ENCODE peak calls at places on chromosomes 1 and 21, in four cellular contexts. S, X, C and B are unnamed samples.
A peak's percentile ranks its signal among the peaks of the same experiment; 100 is the strongest.

GRCh38 chr1:243725075-243725474 is 125.0 kb downstream of the AKT3 start:
- DNase-seq in S (no peak), X (no peak), C (no peak), B (no peak)

GRCh38 chr1:28073867-28074266 is 14.5 kb downstream of the EYA3 start:
- DNase-seq in S (no peak), X (no peak), C (no peak), B (no peak)

GRCh38 chr1:81121324-81121723 is 679.4 kb upstream of the ADGRL2 start:
- DNase-seq in S (no peak), X (no peak), C (no peak), B (no peak)

GRCh38 chr1:206687915-206688442 is 3.3 kb downstream of the MAPKAPK2 start:
- DNase-seq in S (no peak), X (no peak), C (peak; percentile 64), B (peak; percentile 50)

GRCh38 chr1:183676515-183677189 is 23.5 kb upstream of the APOBEC4 start:
- DNase-seq in S (peak; percentile 54), X (no peak), C (no peak), B (no peak)

GRCh38 chr1:19169642-19170041 is 40.4 kb downstream of the UBR4 start:
- DNase-seq in S (no peak), X (peak; percentile 55), C (no peak), B (peak; percentile 44)

GRCh38 chr1:107433068-107433467 is 292.2 kb downstream of the NTNG1 start:
- DNase-seq in S (no peak), X (no peak), C (no peak), B (no peak)

GRCh38 chr1:219555031-219555667 is 57.8 kb downstream of the ZC3H11B start:
- DNase-seq in S (no peak), X (no peak), C (peak; percentile 44), B (no peak)

GRCh38 chr1:77036560-77036959 is 169.3 kb downstream of the ST6GALNAC5 start:
- DNase-seq in S (no peak), X (no peak), C (no peak), B (no peak)

GRCh38 chr21:34700605-34701004 is 31.8 kb downstream of the CLIC6 start:
- DNase-seq in S (no peak), X (no peak), C (no peak), B (no peak)

GRCh38 chr1:18869847-18870246 is 10.4 kb upstream of the TAS1R2 start:
- DNase-seq in S (no peak), X (no peak), C (no peak), B (no peak)

GRCh38 chr1:80248886-80249285 is 1242.4 kb upstream of the ADGRL4 start:
- DNase-seq in S (no peak), X (no peak), C (no peak), B (no peak)

GRCh38 chr1:24939657-24940193 is 9.6 kb upstream of the RUNX3 start:
- DNase-seq in S (no peak), X (no peak), C (no peak), B (no peak)

GRCh38 chr1:65066766-65067490 is 81.1 kb upstream of the AK4 start:
- DNase-seq in S (no peak), X (no peak), C (no peak), B (peak; percentile 88)

GRCh38 chr1:113978863-113979702 is at the start of gene OLFML3:
- DNase-seq in S (peak; percentile 87), X (peak; percentile 31), C (peak; percentile 84), B (peak; percentile 77)

DNA sequence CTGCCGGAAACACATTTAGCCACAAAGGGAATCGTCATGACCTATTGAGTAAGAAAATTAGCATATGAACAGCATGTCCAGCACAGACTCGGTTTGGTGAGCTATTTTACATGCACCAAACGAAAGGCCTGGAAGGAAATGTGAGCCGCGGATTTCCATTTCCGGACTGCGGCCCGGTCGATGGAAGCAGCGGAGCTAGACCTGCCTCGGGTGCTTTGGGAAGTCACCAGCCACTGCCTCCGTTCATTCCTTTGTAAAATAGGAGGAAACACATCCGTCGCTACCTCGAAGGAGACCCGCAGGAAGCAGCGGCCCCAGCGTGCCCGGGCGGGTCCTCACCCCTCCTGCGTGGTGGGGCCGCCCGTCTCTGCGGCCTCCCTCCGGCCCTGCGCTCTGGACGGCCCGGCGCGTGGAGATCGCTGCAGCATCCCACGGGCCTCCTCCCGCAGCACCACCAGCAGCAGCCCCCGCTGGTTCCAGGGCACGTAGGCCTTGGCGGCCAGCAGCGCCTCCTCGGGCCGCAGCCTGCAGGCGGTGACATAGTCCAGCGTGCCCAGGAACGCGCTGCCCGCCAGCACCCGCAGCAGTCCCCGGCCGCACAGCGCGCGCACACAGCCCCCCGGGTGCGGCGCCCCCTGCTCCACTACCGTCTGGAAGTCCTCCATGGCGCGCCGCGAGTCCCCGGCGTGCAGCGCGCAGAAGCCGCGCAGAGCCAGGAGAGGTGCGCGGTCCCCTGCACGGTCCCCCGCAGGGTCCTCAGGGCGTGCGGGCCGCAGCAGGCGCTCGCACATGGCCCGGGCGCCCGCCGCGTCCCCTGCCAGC is 12.1 kb downstream of the TTC34 start:
- DNase-seq in S (no peak), X (no peak), C (no peak), B (no peak)
- TF ChIP-seq CHD2 in S (no peak), X (no peak), C (no peak), B (no peak)

DNA sequence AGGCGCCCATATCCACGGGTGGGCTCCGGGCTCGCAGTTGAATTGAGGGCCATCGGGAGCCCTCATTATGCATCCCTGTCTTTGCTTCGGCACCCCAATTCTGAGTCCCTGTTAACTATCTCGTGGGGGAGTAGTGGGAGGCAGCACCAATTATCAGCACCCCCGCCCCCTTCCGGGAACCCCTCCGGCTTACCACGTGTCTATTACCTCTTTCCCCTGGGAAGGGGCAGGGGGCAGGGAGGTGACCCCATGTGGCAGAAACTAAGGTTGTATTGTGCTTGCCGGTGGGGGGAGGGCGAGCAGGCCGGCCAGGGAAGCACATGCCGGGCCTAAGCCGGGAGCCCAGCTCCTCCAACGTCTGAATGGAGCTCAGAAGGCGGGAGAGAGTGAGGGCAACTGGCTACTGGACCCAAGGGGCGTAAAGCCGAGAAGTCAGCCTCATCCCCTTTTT is 1.0 kb downstream of the LIN28A start:
- DNase-seq in S (no peak), X (no peak), C (no peak), B (no peak)
- TF ChIP-seq EZH2 in S (no peak), X (no peak), C (no peak), B (no peak)

GRCh38 chr1:15243275-15244043 is 3.6 kb upstream of the FHAD1 start:
- DNase-seq in S (no peak), X (no peak), C (no peak), B (no peak)
- TF ChIP-seq GABPA in S (no peak), X (no peak), C (no peak), B (no peak)

DNA sequence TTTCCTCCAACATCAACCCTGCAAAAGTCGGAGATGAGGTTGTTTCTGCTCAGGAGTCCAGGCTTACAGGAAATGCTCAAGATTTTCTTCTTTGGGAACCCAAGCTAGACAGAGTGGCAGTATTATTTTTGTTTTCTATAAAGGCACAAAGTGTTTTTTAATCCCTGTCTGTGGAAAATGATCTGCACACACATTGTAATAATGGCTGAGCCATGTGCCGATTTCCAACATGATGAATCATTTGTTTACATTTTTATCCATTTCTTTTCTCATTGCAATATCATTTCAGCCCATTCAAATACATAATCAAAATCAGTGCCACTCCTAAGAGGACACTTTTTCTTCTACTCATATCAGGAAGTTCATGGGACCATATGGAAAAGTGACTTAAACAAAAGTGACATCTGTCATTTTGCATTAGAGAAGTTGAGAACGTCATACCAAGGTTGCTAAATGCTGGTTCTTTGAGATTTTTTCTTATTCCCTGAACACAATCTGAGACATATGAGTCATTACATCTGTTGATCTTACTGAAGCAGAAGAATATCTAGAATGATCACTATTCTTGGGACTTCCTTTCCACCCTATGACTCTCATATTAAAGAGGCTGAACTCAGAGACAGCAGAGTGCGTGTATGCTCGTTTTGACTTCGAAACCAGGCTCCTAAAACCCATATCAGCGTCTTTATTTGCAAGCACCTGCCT is 44.9 kb downstream of the ACTA1 start:
- DNase-seq in S (no peak), X (no peak), C (no peak), B (no peak)
- TF ChIP-seq CHD2 in S (no peak), X (no peak), C (no peak), B (no peak)

DNA sequence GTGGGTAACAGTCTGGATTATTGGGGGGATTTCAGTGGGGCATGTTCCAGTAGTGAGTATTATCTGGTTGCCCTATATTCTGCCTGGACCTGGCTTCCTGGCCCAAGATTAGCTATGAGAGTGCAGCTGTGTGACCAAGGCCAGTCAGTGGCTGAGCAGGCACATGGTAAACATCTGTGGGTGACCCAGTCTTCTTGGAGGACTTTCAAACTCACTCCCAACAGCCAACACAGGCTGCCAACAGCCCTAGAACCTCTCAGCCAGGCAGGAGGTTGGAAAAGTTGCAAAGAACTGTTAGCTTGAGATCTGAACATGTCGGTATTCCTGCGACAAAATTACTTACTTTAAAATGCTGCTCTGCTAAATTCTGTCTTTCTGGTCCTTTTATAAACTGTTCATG is 192.4 kb downstream of the TGFBR3 start:
- DNase-seq in S (no peak), X (no peak), C (no peak), B (no peak)
- TF ChIP-seq EZH2 in S (no peak), X (no peak), C (no peak), B (no peak)

GRCh38 chr1:213327318-213327667 is 276.3 kb downstream of the RPS6KC1 start:
- DNase-seq in S (no peak), X (no peak), C (peak; percentile 1), B (no peak)
- TF ChIP-seq GABPA in S (no peak), X (no peak), C (no peak), B (no peak)